ENCODE peak calls at places on chromosome 9, in ten cellular contexts. J is AG08396, U is astrocyte of the hippocampus, N is neuronal stem cell, Q is WERI-Rb-1, O is DMS153, K is stomach, R is amniotic stem cell, W is right cardiac atrium, V is ACHN. X is an unnamed sample.

GRCh38 chr9:137149942-137150484 is 11.1 kb downstream of the GRIN1 start:
- DNase-seq in J (no peak), U (no peak), N (no peak), Q (no peak), O (no peak), K (peak; percentile 47), R (no peak), W (peak; percentile 22), V (no peak), X (no peak)

GRCh38 chr9:136204838-136205706 is at the start of gene LHX3:
- DNase-seq in J (peak; percentile 86), U (peak; percentile 69), N (peak; percentile 70), Q (peak; percentile 67), O (no peak), K (no peak), R (no peak), W (peak; percentile 69), V (peak; percentile 35), X (no peak)

GRCh38 chr9:106106396-106106795 is 412.1 kb downstream of the TMEM38B start:
- DNase-seq in J (no peak), U (no peak), N (no peak), Q (no peak), O (no peak), K (no peak), R (no peak), W (no peak), V (no peak), X (no peak)

GRCh38 chr9:122219856-122220672 is 8.7 kb downstream of the LHX6 start:
- DNase-seq in J (no peak), U (peak; percentile 41), N (no peak), Q (peak; percentile 33), O (no peak), K (no peak), R (no peak), W (peak; percentile 51), V (peak; percentile 24), X (no peak)

GRCh38 chr9:93642961-93643360 is 66.6 kb downstream of the PHF2 start:
- DNase-seq in J (peak; percentile 87), U (peak; percentile 65), N (no peak), Q (no peak), O (no peak), K (no peak), R (no peak), W (no peak), V (peak; percentile 1), X (peak; percentile 82)

GRCh38 chr9:122356627-122357026 is 14.2 kb upstream of the PTGS1 start:
- DNase-seq in J (no peak), U (no peak), N (no peak), Q (peak; percentile 65), O (no peak), K (no peak), R (no peak), W (no peak), V (no peak), X (no peak)

GRCh38 chr9:35367451-35367850 is 122.5 kb upstream of the RUSC2 start:
- DNase-seq in J (peak; percentile 65), U (peak; percentile 92), N (no peak), Q (no peak), O (no peak), K (no peak), R (peak; percentile 67), W (no peak), V (peak; percentile 2), X (peak; percentile 93)

GRCh38 chr9:69379250-69379982 is 54.4 kb downstream of the ENTREP1 start:
- DNase-seq in J (no peak), U (peak; percentile 36), N (no peak), Q (peak; percentile 27), O (no peak), K (no peak), R (no peak), W (peak; percentile 35), V (peak; percentile 27), X (peak; percentile 57)

GRCh38 chr9:99264070-99264469 is 42.0 kb downstream of the SEC61B start:
- DNase-seq in J (no peak), U (no peak), N (no peak), Q (peak; percentile 67), O (no peak), K (no peak), R (no peak), W (no peak), V (no peak), X (no peak)

GRCh38 chr9:75039804-75040203 is 11.7 kb upstream of the CARNMT1 start:
- DNase-seq in J (no peak), U (no peak), N (no peak), Q (no peak), O (no peak), K (no peak), R (no peak), W (no peak), V (no peak), X (no peak)